ENCODE peak calls at places on chromosome 15, in six cellular contexts. One of them, this sample, is unnamed.
A peak's percentile ranks its signal among the peaks of the same experiment; 100 is the strongest.

GRCh38 chr15:70762469-70763119 is 764 bp downstream of the UACA start:
- DNase-seq in mucosa of descending colon: peak; percentile 69
- DNase-seq in thoracic aorta: no peak
- DNase-seq in hepatocyte: peak; percentile 67
- DNase-seq in K562: no peak
- DNase-seq in adrenal gland: peak; percentile 53
- DNase-seq in this sample: no peak

GRCh38 chr15:52282418-52282817 is 13.2 kb downstream of the MYO5C start:
- DNase-seq in mucosa of descending colon: no peak
- DNase-seq in thoracic aorta: no peak
- DNase-seq in hepatocyte: no peak
- DNase-seq in K562: no peak
- DNase-seq in adrenal gland: no peak
- DNase-seq in this sample: no peak

GRCh38 chr15:91021516-91022074 is 799 bp downstream of the VPS33B start:
- DNase-seq in mucosa of descending colon: no peak
- DNase-seq in thoracic aorta: no peak
- DNase-seq in hepatocyte: no peak
- DNase-seq in K562: no peak
- DNase-seq in adrenal gland: no peak
- DNase-seq in this sample: no peak

GRCh38 chr15:87944051-87944450 is 312.5 kb downstream of the NTRK3 start:
- DNase-seq in mucosa of descending colon: no peak
- DNase-seq in thoracic aorta: no peak
- DNase-seq in hepatocyte: no peak
- DNase-seq in K562: no peak
- DNase-seq in adrenal gland: no peak
- DNase-seq in this sample: no peak

GRCh38 chr15:35444557-35445204 is 101.3 kb downstream of the DPH6 start:
- DNase-seq in mucosa of descending colon: no peak
- DNase-seq in thoracic aorta: no peak
- DNase-seq in hepatocyte: peak; percentile 56
- DNase-seq in K562: peak; percentile 42
- DNase-seq in adrenal gland: no peak
- DNase-seq in this sample: no peak

GRCh38 chr15:99707481-99708270 is 25.6 kb downstream of the LYSMD4 start:
- DNase-seq in mucosa of descending colon: no peak
- DNase-seq in thoracic aorta: no peak
- DNase-seq in hepatocyte: no peak
- DNase-seq in K562: no peak
- DNase-seq in adrenal gland: no peak
- DNase-seq in this sample: no peak

GRCh38 chr15:29612096-29612495 is 210.2 kb downstream of the TJP1 start:
- DNase-seq in mucosa of descending colon: no peak
- DNase-seq in thoracic aorta: no peak
- DNase-seq in hepatocyte: peak; percentile 30
- DNase-seq in K562: no peak
- DNase-seq in adrenal gland: peak; percentile 34
- DNase-seq in this sample: no peak

GRCh38 chr15:93271871-93272270 is 182.9 kb upstream of the RGMA start:
- DNase-seq in mucosa of descending colon: no peak
- DNase-seq in thoracic aorta: no peak
- DNase-seq in hepatocyte: no peak
- DNase-seq in K562: no peak
- DNase-seq in adrenal gland: no peak
- DNase-seq in this sample: no peak

GRCh38 chr15:73334086-73334485 is 34.7 kb downstream of the HCN4 start:
- DNase-seq in mucosa of descending colon: no peak
- DNase-seq in thoracic aorta: no peak
- DNase-seq in hepatocyte: no peak
- DNase-seq in K562: no peak
- DNase-seq in adrenal gland: no peak
- DNase-seq in this sample: no peak

GRCh38 chr15:66097151-66098018 is 156.2 kb downstream of the MEGF11 start:
- DNase-seq in mucosa of descending colon: no peak
- DNase-seq in thoracic aorta: no peak
- DNase-seq in hepatocyte: no peak
- DNase-seq in K562: no peak
- DNase-seq in adrenal gland: no peak
- DNase-seq in this sample: no peak

GRCh38 chr15:38818156-38818745 is 253.6 kb upstream of the RASGRP1 start:
- DNase-seq in mucosa of descending colon: no peak
- DNase-seq in thoracic aorta: no peak
- DNase-seq in hepatocyte: no peak
- DNase-seq in K562: peak; percentile 10
- DNase-seq in adrenal gland: no peak
- DNase-seq in this sample: no peak

GRCh38 chr15:71092056-71092600 is 23.1 kb upstream of the THSD4 start:
- DNase-seq in mucosa of descending colon: no peak
- DNase-seq in thoracic aorta: no peak
- DNase-seq in hepatocyte: no peak
- DNase-seq in K562: no peak
- DNase-seq in adrenal gland: no peak
- DNase-seq in this sample: no peak

GRCh38 chr15:90873998-90874605 is 5.7 kb downstream of the FURIN start:
- DNase-seq in mucosa of descending colon: peak; percentile 44
- DNase-seq in thoracic aorta: no peak
- DNase-seq in hepatocyte: peak; percentile 85
- DNase-seq in K562: peak; percentile 60
- DNase-seq in adrenal gland: no peak
- DNase-seq in this sample: peak; percentile 71

GRCh38 chr15:77497108-77497737 is 76.5 kb downstream of the HMG20A start:
- DNase-seq in mucosa of descending colon: no peak
- DNase-seq in thoracic aorta: no peak
- DNase-seq in hepatocyte: peak; percentile 64
- DNase-seq in K562: no peak
- DNase-seq in adrenal gland: peak; percentile 52
- DNase-seq in this sample: no peak

GRCh38 chr15:52383100-52383588 is 87.5 kb upstream of the MYO5C start:
- DNase-seq in mucosa of descending colon: no peak
- DNase-seq in thoracic aorta: no peak
- DNase-seq in hepatocyte: no peak
- DNase-seq in K562: no peak
- DNase-seq in adrenal gland: no peak
- DNase-seq in this sample: no peak

GRCh38 chr15:65115542-65115941 is 542 bp upstream of the UBAP1L start:
- DNase-seq in mucosa of descending colon: no peak
- DNase-seq in thoracic aorta: no peak
- DNase-seq in hepatocyte: no peak
- DNase-seq in K562: no peak
- DNase-seq in adrenal gland: no peak
- DNase-seq in this sample: no peak

GRCh38 chr15:38555686-38556334 is 8.8 kb downstream of the RASGRP1 start:
- DNase-seq in mucosa of descending colon: no peak
- DNase-seq in thoracic aorta: no peak
- DNase-seq in hepatocyte: no peak
- DNase-seq in K562: no peak
- DNase-seq in adrenal gland: no peak
- DNase-seq in this sample: no peak

GRCh38 chr15:85959573-85959972 is 120.1 kb upstream of the AGBL1 start:
- DNase-seq in mucosa of descending colon: no peak
- DNase-seq in thoracic aorta: no peak
- DNase-seq in hepatocyte: no peak
- DNase-seq in K562: no peak
- DNase-seq in adrenal gland: no peak
- DNase-seq in this sample: no peak

GRCh38 chr15:35514759-35515158 is 31.2 kb downstream of the DPH6 start:
- DNase-seq in mucosa of descending colon: no peak
- DNase-seq in thoracic aorta: no peak
- DNase-seq in hepatocyte: no peak
- DNase-seq in K562: no peak
- DNase-seq in adrenal gland: no peak
- DNase-seq in this sample: no peak

GRCh38 chr15:67138946-67139855 is 73.8 kb downstream of the SMAD3 start:
- DNase-seq in mucosa of descending colon: no peak
- DNase-seq in thoracic aorta: no peak
- DNase-seq in hepatocyte: no peak
- DNase-seq in K562: no peak
- DNase-seq in adrenal gland: no peak
- DNase-seq in this sample: no peak

GRCh38 chr15:57866149-57866736 is 159.7 kb downstream of the POLR2M start:
- DNase-seq in mucosa of descending colon: peak; percentile 54
- DNase-seq in thoracic aorta: no peak
- DNase-seq in hepatocyte: peak; percentile 71
- DNase-seq in K562: peak; percentile 56
- DNase-seq in adrenal gland: peak; percentile 67
- DNase-seq in this sample: no peak

GRCh38 chr15:57867970-57868791 is 161.7 kb downstream of the POLR2M start:
- DNase-seq in mucosa of descending colon: no peak
- DNase-seq in thoracic aorta: no peak
- DNase-seq in hepatocyte: no peak
- DNase-seq in K562: no peak
- DNase-seq in adrenal gland: no peak
- DNase-seq in this sample: no peak

GRCh38 chr15:57861805-57862586 is 155.5 kb downstream of the POLR2M start:
- DNase-seq in mucosa of descending colon: no peak
- DNase-seq in thoracic aorta: no peak
- DNase-seq in hepatocyte: peak; percentile 55
- DNase-seq in K562: no peak
- DNase-seq in adrenal gland: no peak
- DNase-seq in this sample: no peak

GRCh38 chr15:57862761-57863160 is 156.2 kb downstream of the POLR2M start:
- DNase-seq in mucosa of descending colon: no peak
- DNase-seq in thoracic aorta: no peak
- DNase-seq in hepatocyte: no peak
- DNase-seq in K562: no peak
- DNase-seq in adrenal gland: no peak
- DNase-seq in this sample: no peak

DNA sequence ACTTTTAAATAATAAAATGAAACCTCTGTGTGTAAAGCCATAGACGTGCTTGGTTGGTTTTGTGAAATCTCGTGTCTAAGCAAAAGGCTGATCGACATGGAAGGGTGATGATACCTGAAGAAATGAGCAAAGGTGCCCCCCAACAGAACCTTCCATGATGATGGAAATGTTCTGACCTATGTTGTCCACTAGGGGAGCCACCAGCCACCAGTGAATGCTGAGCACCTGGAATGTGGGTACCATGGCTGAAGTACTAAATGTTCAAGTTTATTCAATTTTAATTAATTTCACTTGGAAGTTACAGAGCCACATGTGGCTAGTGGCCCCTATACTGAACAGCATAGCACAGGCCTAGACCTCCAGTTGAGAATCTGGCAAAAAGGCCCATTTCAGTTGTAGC is 158.8 kb downstream of the POLR2M start:
- DNase-seq in mucosa of descending colon: no peak
- DNase-seq in thoracic aorta: no peak
- DNase-seq in hepatocyte: peak; percentile 13
- DNase-seq in K562: peak; percentile 23
- DNase-seq in adrenal gland: no peak
- DNase-seq in this sample: no peak
- TF ChIP-seq CTCF in mucosa of descending colon: no peak
- TF ChIP-seq CTCF in thoracic aorta: peak; percentile 33
- TF ChIP-seq CTCF in hepatocyte: peak; percentile 40
- TF ChIP-seq CTCF in K562: peak; percentile 66
- TF ChIP-seq CTCF in adrenal gland: no peak
- TF ChIP-seq CTCF in this sample: peak; percentile 63

GRCh38 chr15:43775411-43775965 is 1.3 kb downstream of the ELL3 start:
- DNase-seq in mucosa of descending colon: peak; percentile 73
- DNase-seq in thoracic aorta: no peak
- DNase-seq in hepatocyte: peak; percentile 85
- DNase-seq in K562: no peak
- DNase-seq in adrenal gland: peak; percentile 68
- DNase-seq in this sample: no peak
- TF ChIP-seq CTCF in mucosa of descending colon: no peak
- TF ChIP-seq CTCF in thoracic aorta: no peak
- TF ChIP-seq CTCF in hepatocyte: peak; percentile 47
- TF ChIP-seq CTCF in K562: peak; percentile 46
- TF ChIP-seq CTCF in adrenal gland: no peak
- TF ChIP-seq CTCF in this sample: peak; percentile 50

GRCh38 chr15:40306371-40306770 is 1.4 kb downstream of the PLCB2 start:
- DNase-seq in mucosa of descending colon: no peak
- DNase-seq in thoracic aorta: no peak
- DNase-seq in hepatocyte: no peak
- DNase-seq in K562: no peak
- DNase-seq in adrenal gland: no peak
- DNase-seq in this sample: no peak

GRCh38 chr15:40306908-40307307 is 827 bp downstream of the PLCB2 start:
- DNase-seq in mucosa of descending colon: no peak
- DNase-seq in thoracic aorta: no peak
- DNase-seq in hepatocyte: no peak
- DNase-seq in K562: no peak
- DNase-seq in adrenal gland: no peak
- DNase-seq in this sample: no peak

GRCh38 chr15:40308844-40309189 is 1.1 kb upstream of the PLCB2 start:
- DNase-seq in mucosa of descending colon: peak; percentile 78
- DNase-seq in thoracic aorta: no peak
- DNase-seq in hepatocyte: no peak
- DNase-seq in K562: peak; percentile 51
- DNase-seq in adrenal gland: no peak
- DNase-seq in this sample: no peak

GRCh38 chr15:40309344-40309862 is 1.7 kb upstream of the PLCB2 start:
- DNase-seq in mucosa of descending colon: no peak
- DNase-seq in thoracic aorta: no peak
- DNase-seq in hepatocyte: no peak
- DNase-seq in K562: no peak
- DNase-seq in adrenal gland: no peak
- DNase-seq in this sample: no peak

GRCh38 chr15:40307421-40308165 is at the start of gene PLCB2:
- DNase-seq in mucosa of descending colon: peak; percentile 82
- DNase-seq in thoracic aorta: no peak
- DNase-seq in hepatocyte: no peak
- DNase-seq in K562: peak; percentile 51
- DNase-seq in adrenal gland: no peak
- DNase-seq in this sample: no peak
- TF ChIP-seq CTCF in mucosa of descending colon: no peak
- TF ChIP-seq CTCF in thoracic aorta: no peak
- TF ChIP-seq CTCF in hepatocyte: peak; percentile 10
- TF ChIP-seq CTCF in K562: peak; percentile 39
- TF ChIP-seq CTCF in adrenal gland: no peak
- TF ChIP-seq CTCF in this sample: peak; percentile 32

DNA sequence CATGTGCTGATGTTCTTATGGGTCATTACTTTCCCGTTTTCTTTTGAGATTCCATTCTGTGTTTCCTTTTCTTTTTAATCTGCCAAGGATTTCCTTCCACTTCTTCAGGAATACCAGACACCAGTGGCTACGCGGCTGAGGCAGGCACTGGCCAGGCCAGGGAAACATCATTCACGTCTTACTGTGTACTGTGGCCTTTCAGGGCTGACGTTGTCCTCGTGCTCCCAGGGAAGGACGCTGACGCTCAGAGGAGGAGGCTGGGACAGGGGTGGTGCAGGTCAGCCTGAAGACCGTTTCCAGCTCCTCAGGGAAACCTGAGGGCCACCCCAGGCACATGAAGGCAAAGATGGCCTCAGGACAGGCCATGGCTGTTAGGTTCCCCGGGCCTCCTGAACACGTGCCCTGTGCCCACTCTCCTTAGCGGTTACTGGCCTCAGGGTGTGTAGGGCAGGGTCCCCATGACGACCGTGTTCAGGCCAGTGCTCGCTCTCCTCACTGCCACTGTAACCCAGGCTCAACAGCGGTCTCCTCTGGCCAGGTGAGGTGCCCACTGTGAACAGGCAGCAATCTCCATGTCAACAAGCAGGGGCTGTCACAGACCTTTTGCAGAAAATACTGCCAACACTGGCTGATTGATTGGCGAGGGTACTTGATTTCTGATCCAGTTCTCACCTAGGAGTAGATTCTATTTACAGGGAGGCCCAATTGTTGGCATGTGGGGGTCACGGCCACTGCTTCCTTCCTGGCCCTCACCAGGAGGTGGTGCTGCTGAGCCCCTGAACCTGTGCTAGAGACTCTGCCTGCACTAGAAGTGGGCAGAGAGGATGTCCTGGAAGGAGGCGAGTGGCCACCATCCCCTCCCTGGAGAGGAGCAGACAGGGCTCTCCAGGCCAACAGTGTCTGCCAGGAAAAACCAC is 169.5 kb downstream of the ATP10A start:
- DNase-seq in mucosa of descending colon: no peak
- DNase-seq in thoracic aorta: no peak
- DNase-seq in hepatocyte: peak; percentile 52
- DNase-seq in K562: peak; percentile 42
- DNase-seq in adrenal gland: peak; percentile 46
- DNase-seq in this sample: no peak
- TF ChIP-seq CTCF in mucosa of descending colon: no peak
- TF ChIP-seq CTCF in thoracic aorta: peak; percentile 66
- TF ChIP-seq CTCF in hepatocyte: peak; percentile 55
- TF ChIP-seq CTCF in K562: peak; percentile 65
- TF ChIP-seq CTCF in adrenal gland: peak; percentile 55
- TF ChIP-seq CTCF in this sample: peak; percentile 72

This sample was measured in type B pancreatic cell.